ENCODE peak calls at places on chromosomes 16 and 17, in seven cellular contexts. One of them, this sample, is unnamed.

GRCh38 chr16:49639739-49640388 is 216.0 kb downstream of the ZNF423 start:
- DNase-seq in breast epithelium: no peak
- DNase-seq in Panc1: no peak
- DNase-seq in prostate gland: no peak
- DNase-seq in sigmoid colon: no peak
- DNase-seq in stomach: no peak
- DNase-seq in esophagus muscularis mucosa: no peak
- DNase-seq in this sample: no peak

GRCh38 chr16:13962232-13962631 is 42.3 kb downstream of the ERCC4 start:
- DNase-seq in breast epithelium: no peak
- DNase-seq in Panc1: no peak
- DNase-seq in prostate gland: no peak
- DNase-seq in sigmoid colon: no peak
- DNase-seq in stomach: no peak
- DNase-seq in esophagus muscularis mucosa: no peak
- DNase-seq in this sample: no peak

GRCh38 chr17:157901-158300 is 20.5 kb downstream of the SCGB1C2 start:
- DNase-seq in breast epithelium: no peak
- DNase-seq in Panc1: no peak
- DNase-seq in prostate gland: no peak
- DNase-seq in sigmoid colon: no peak
- DNase-seq in stomach: no peak
- DNase-seq in esophagus muscularis mucosa: no peak
- DNase-seq in this sample: no peak

GRCh38 chr16:75066861-75067447 is 49.6 kb downstream of the LDHD start:
- DNase-seq in breast epithelium: no peak
- DNase-seq in Panc1: no peak
- DNase-seq in prostate gland: no peak
- DNase-seq in sigmoid colon: no peak
- DNase-seq in stomach: no peak
- DNase-seq in esophagus muscularis mucosa: no peak
- DNase-seq in this sample: no peak

GRCh38 chr16:3106205-3106928 is 6.0 kb upstream of the ZNF205 start:
- DNase-seq in breast epithelium: peak
- DNase-seq in Panc1: no peak
- DNase-seq in prostate gland: peak
- DNase-seq in sigmoid colon: peak
- DNase-seq in stomach: peak
- DNase-seq in esophagus muscularis mucosa: peak
- DNase-seq in this sample: peak

GRCh38 chr16:11706180-11706742 is 36.4 kb downstream of the TXNDC11 start:
- DNase-seq in breast epithelium: no peak
- DNase-seq in Panc1: no peak
- DNase-seq in prostate gland: no peak
- DNase-seq in sigmoid colon: no peak
- DNase-seq in stomach: peak
- DNase-seq in esophagus muscularis mucosa: no peak
- DNase-seq in this sample: peak

GRCh38 chr16:75238132-75238852 is 13.1 kb downstream of the BCAR1 start:
- DNase-seq in breast epithelium: peak
- DNase-seq in Panc1: no peak
- DNase-seq in prostate gland: peak
- DNase-seq in sigmoid colon: peak
- DNase-seq in stomach: peak
- DNase-seq in esophagus muscularis mucosa: peak
- DNase-seq in this sample: peak

GRCh38 chr17:6592193-6592592 is 35.8 kb upstream of the PITPNM3 start:
- DNase-seq in breast epithelium: no peak
- DNase-seq in Panc1: no peak
- DNase-seq in prostate gland: no peak
- DNase-seq in sigmoid colon: no peak
- DNase-seq in stomach: no peak
- DNase-seq in esophagus muscularis mucosa: peak
- DNase-seq in this sample: no peak

GRCh38 chr16:81626181-81626674 is 152.9 kb upstream of the PLCG2 start:
- DNase-seq in breast epithelium: no peak
- DNase-seq in Panc1: no peak
- DNase-seq in prostate gland: no peak
- DNase-seq in sigmoid colon: no peak
- DNase-seq in stomach: no peak
- DNase-seq in esophagus muscularis mucosa: no peak
- DNase-seq in this sample: no peak

GRCh38 chr17:7380321-7380720 is 568 bp upstream of the TNK1 start:
- DNase-seq in breast epithelium: peak
- DNase-seq in Panc1: no peak
- DNase-seq in prostate gland: peak
- DNase-seq in sigmoid colon: peak
- DNase-seq in stomach: peak
- DNase-seq in esophagus muscularis mucosa: no peak
- DNase-seq in this sample: peak

GRCh38 chr16:58732545-58733247 is 1.4 kb downstream of the GOT2 start:
- DNase-seq in breast epithelium: no peak
- DNase-seq in Panc1: no peak
- DNase-seq in prostate gland: no peak
- DNase-seq in sigmoid colon: no peak
- DNase-seq in stomach: no peak
- DNase-seq in esophagus muscularis mucosa: no peak
- DNase-seq in this sample: no peak

GRCh38 chr17:74513987-74514631 is 17.2 kb downstream of the CD300LB start:
- DNase-seq in breast epithelium: peak
- DNase-seq in Panc1: peak
- DNase-seq in prostate gland: no peak
- DNase-seq in sigmoid colon: no peak
- DNase-seq in stomach: peak
- DNase-seq in esophagus muscularis mucosa: peak
- DNase-seq in this sample: no peak

GRCh38 chr17:42277342-42277712 is 1.1 kb upstream of the STAT5B start:
- DNase-seq in breast epithelium: peak
- DNase-seq in Panc1: no peak
- DNase-seq in prostate gland: no peak
- DNase-seq in sigmoid colon: no peak
- DNase-seq in stomach: no peak
- DNase-seq in esophagus muscularis mucosa: no peak
- DNase-seq in this sample: peak
- H3K27ac ChIP-seq in breast epithelium: peak
- H3K27ac ChIP-seq in Panc1: peak
- H3K27ac ChIP-seq in prostate gland: no peak
- H3K27ac ChIP-seq in sigmoid colon: peak
- H3K27ac ChIP-seq in stomach: peak
- H3K27ac ChIP-seq in esophagus muscularis mucosa: peak
- H3K27ac ChIP-seq in this sample: peak

GRCh38 chr16:71895679-71896385 is 501 bp downstream of the IST1 start:
- DNase-seq in breast epithelium: peak
- DNase-seq in Panc1: no peak
- DNase-seq in prostate gland: peak
- DNase-seq in sigmoid colon: peak
- DNase-seq in stomach: peak
- DNase-seq in esophagus muscularis mucosa: no peak
- DNase-seq in this sample: peak

GRCh38 chr16:71894229-71894920 is 956 bp upstream of the IST1 start:
- DNase-seq in breast epithelium: peak
- DNase-seq in Panc1: no peak
- DNase-seq in prostate gland: peak
- DNase-seq in sigmoid colon: peak
- DNase-seq in stomach: peak
- DNase-seq in esophagus muscularis mucosa: no peak
- DNase-seq in this sample: peak

GRCh38 chr16:71893888-71894228 is 1.5 kb upstream of the IST1 start:
- DNase-seq in breast epithelium: no peak
- DNase-seq in Panc1: no peak
- DNase-seq in prostate gland: no peak
- DNase-seq in sigmoid colon: no peak
- DNase-seq in stomach: no peak
- DNase-seq in esophagus muscularis mucosa: no peak
- DNase-seq in this sample: no peak

GRCh38 chr16:71896688-71897368 is 1.5 kb downstream of the IST1 start:
- DNase-seq in breast epithelium: no peak
- DNase-seq in Panc1: no peak
- DNase-seq in prostate gland: no peak
- DNase-seq in sigmoid colon: no peak
- DNase-seq in stomach: no peak
- DNase-seq in esophagus muscularis mucosa: no peak
- DNase-seq in this sample: no peak

DNA sequence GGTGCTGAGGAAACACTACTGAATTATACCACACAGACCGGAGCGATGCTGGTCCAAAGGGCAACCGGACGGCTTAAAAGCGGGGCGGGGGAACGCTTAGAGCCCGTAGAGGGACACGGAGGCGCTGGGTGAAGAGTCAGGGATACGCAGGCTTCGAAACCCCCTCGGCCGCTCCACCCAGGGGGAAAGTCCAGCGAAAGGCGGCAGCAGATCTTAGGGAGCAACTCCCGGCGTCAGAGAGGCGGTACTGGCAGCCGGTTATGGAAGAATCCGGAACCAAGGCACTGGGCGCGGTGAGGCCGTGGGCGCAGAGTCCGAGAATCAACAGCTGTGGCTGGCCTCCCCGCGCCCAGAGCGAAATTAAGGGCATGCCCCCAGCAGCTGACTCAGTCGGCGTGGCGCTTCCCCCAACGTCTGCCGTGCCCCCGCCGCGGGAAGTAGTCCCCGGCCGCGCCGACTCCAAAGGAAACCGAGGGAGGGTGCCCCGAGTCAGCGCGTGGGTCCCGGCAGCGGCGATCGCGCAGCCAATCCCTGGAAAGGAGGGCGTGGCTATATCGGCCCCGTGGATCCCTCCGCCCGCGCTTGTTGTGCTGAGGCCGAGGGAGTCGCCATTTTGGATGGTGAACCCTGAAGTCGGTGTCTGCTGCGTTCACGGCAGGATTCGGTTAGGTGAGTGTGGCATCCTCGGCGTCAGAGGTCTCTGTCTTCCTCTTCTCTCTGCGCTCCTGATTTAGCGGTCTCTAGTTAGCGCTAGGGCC is at the start of gene IST1:
- DNase-seq in breast epithelium: peak
- DNase-seq in Panc1: peak
- DNase-seq in prostate gland: peak
- DNase-seq in sigmoid colon: peak
- DNase-seq in stomach: peak
- DNase-seq in esophagus muscularis mucosa: peak
- DNase-seq in this sample: peak
- TF ChIP-seq POLR2AphosphoS5 in breast epithelium: peak
- TF ChIP-seq POLR2AphosphoS5 in Panc1: peak
- TF ChIP-seq POLR2AphosphoS5 in prostate gland: peak
- TF ChIP-seq POLR2AphosphoS5 in sigmoid colon: peak
- TF ChIP-seq POLR2AphosphoS5 in stomach: peak
- TF ChIP-seq POLR2AphosphoS5 in esophagus muscularis mucosa: peak
- TF ChIP-seq POLR2AphosphoS5 in this sample: peak

GRCh38 chr17:57109393-57110151 is 24.5 kb downstream of the AKAP1 start:
- DNase-seq in breast epithelium: peak
- DNase-seq in Panc1: no peak
- DNase-seq in prostate gland: no peak
- DNase-seq in sigmoid colon: peak
- DNase-seq in stomach: no peak
- DNase-seq in esophagus muscularis mucosa: no peak
- DNase-seq in this sample: peak
- H3K27ac ChIP-seq in breast epithelium: peak
- H3K27ac ChIP-seq in Panc1: peak
- H3K27ac ChIP-seq in prostate gland: peak
- H3K27ac ChIP-seq in sigmoid colon: peak
- H3K27ac ChIP-seq in stomach: peak
- H3K27ac ChIP-seq in esophagus muscularis mucosa: peak
- H3K27ac ChIP-seq in this sample: peak

GRCh38 chr16:7919782-7920181 is 587.1 kb downstream of the RBFOX1 start:
- DNase-seq in breast epithelium: no peak
- DNase-seq in Panc1: no peak
- DNase-seq in prostate gland: no peak
- DNase-seq in sigmoid colon: no peak
- DNase-seq in stomach: no peak
- DNase-seq in esophagus muscularis mucosa: no peak
- DNase-seq in this sample: no peak

GRCh38 chr16:7921360-7921759 is 588.7 kb downstream of the RBFOX1 start:
- DNase-seq in breast epithelium: no peak
- DNase-seq in Panc1: no peak
- DNase-seq in prostate gland: no peak
- DNase-seq in sigmoid colon: no peak
- DNase-seq in stomach: no peak
- DNase-seq in esophagus muscularis mucosa: no peak
- DNase-seq in this sample: no peak
- TF ChIP-seq POLR2AphosphoS5 in breast epithelium: no peak
- TF ChIP-seq POLR2AphosphoS5 in Panc1: no peak
- TF ChIP-seq POLR2AphosphoS5 in prostate gland: no peak
- TF ChIP-seq POLR2AphosphoS5 in sigmoid colon: no peak
- TF ChIP-seq POLR2AphosphoS5 in stomach: no peak
- TF ChIP-seq POLR2AphosphoS5 in esophagus muscularis mucosa: no peak
- TF ChIP-seq POLR2AphosphoS5 in this sample: no peak

GRCh38 chr16:87123356-87124001 is 193.7 kb downstream of the C16orf95 start:
- DNase-seq in breast epithelium: no peak
- DNase-seq in Panc1: no peak
- DNase-seq in prostate gland: no peak
- DNase-seq in sigmoid colon: peak
- DNase-seq in stomach: no peak
- DNase-seq in esophagus muscularis mucosa: no peak
- DNase-seq in this sample: no peak

GRCh38 chr16:87127766-87128147 is 189.4 kb downstream of the C16orf95 start:
- DNase-seq in breast epithelium: no peak
- DNase-seq in Panc1: no peak
- DNase-seq in prostate gland: no peak
- DNase-seq in sigmoid colon: no peak
- DNase-seq in stomach: no peak
- DNase-seq in esophagus muscularis mucosa: no peak
- DNase-seq in this sample: no peak

GRCh38 chr16:87125206-87126155 is 191.7 kb downstream of the C16orf95 start:
- DNase-seq in breast epithelium: no peak
- DNase-seq in Panc1: no peak
- DNase-seq in prostate gland: no peak
- DNase-seq in sigmoid colon: peak
- DNase-seq in stomach: no peak
- DNase-seq in esophagus muscularis mucosa: no peak
- DNase-seq in this sample: no peak

GRCh38 chr16:87127061-87127765 is 190.0 kb downstream of the C16orf95 start:
- DNase-seq in breast epithelium: no peak
- DNase-seq in Panc1: no peak
- DNase-seq in prostate gland: no peak
- DNase-seq in sigmoid colon: peak
- DNase-seq in stomach: no peak
- DNase-seq in esophagus muscularis mucosa: no peak
- DNase-seq in this sample: no peak

GRCh38 chr16:87126403-87127025 is 190.7 kb downstream of the C16orf95 start:
- DNase-seq in breast epithelium: no peak
- DNase-seq in Panc1: no peak
- DNase-seq in prostate gland: no peak
- DNase-seq in sigmoid colon: peak
- DNase-seq in stomach: no peak
- DNase-seq in esophagus muscularis mucosa: no peak
- DNase-seq in this sample: no peak
- H3K27ac ChIP-seq in breast epithelium: no peak
- H3K27ac ChIP-seq in Panc1: no peak
- H3K27ac ChIP-seq in prostate gland: no peak
- H3K27ac ChIP-seq in sigmoid colon: no peak
- H3K27ac ChIP-seq in stomach: no peak
- H3K27ac ChIP-seq in esophagus muscularis mucosa: peak
- H3K27ac ChIP-seq in this sample: no peak

This sample was measured in transverse colon.